ENCODE peak calls at places on chromosomes 2 and 18, in eight cellular contexts. T is AG09309; L is activated effector memory CD4-positive, alpha-beta T cell treated with Interleukin-2 at 50 U/mL for 16 hours; A is WTC11; K is activated T-cell treated with anti-CD3 and anti-CD28 coated beads, Interleukin-2, amount 50 U/mL, for 1 hour; Q is T-helper 2 cell; Z is NCI-H2171; W is endothelial cell. C is an unnamed sample.

GRCh38 chr2:236972491-236973379 is 113.0 kb upstream of the COPS8 start:
- DNase-seq in T (peak), L (no peak), A (peak), K (no peak), Q (no peak), Z (peak), W (no peak), C (peak)

GRCh38 chr2:132577693-132578092 is 92.3 kb downstream of the LYPD1 start:
- DNase-seq in T (no peak), L (no peak), A (no peak), K (no peak), Q (no peak), Z (no peak), W (no peak), C (no peak)

GRCh38 chr2:79903601-79904000 is 390.8 kb downstream of the CTNNA2 start:
- DNase-seq in T (no peak), L (no peak), A (no peak), K (no peak), Q (no peak), Z (no peak), W (no peak), C (no peak)

GRCh38 chr18:3612315-3612714 is 162.3 kb downstream of the TGIF1 start:
- DNase-seq in T (no peak), L (no peak), A (no peak), K (no peak), Q (no peak), Z (no peak), W (no peak), C (no peak)

GRCh38 chr18:72444756-72445155 is 99.4 kb downstream of the CBLN2 start:
- DNase-seq in T (no peak), L (no peak), A (no peak), K (no peak), Q (no peak), Z (no peak), W (no peak), C (no peak)

GRCh38 chr2:38750793-38751042 is 443 bp downstream of the SRSF7 start:
- DNase-seq in T (no peak), L (peak), A (peak), K (peak), Q (peak), Z (peak), W (peak), C (no peak)

GRCh38 chr2:144111443-144111842 is 408.5 kb downstream of the ZEB2 start:
- DNase-seq in T (peak), L (no peak), A (no peak), K (no peak), Q (no peak), Z (no peak), W (no peak), C (no peak)

GRCh38 chr2:227407601-227408089 is 19.9 kb upstream of the SCYGR1 start:
- DNase-seq in T (no peak), L (no peak), A (no peak), K (no peak), Q (no peak), Z (no peak), W (no peak), C (peak)

GRCh38 chr2:12821656-12822055 is 104.9 kb downstream of the TRIB2 start:
- DNase-seq in T (no peak), L (no peak), A (no peak), K (no peak), Q (no peak), Z (no peak), W (no peak), C (no peak)

GRCh38 chr2:143728498-143728897 is 599.3 kb downstream of the ARHGAP15 start:
- DNase-seq in T (no peak), L (no peak), A (no peak), K (no peak), Q (no peak), Z (no peak), W (no peak), C (no peak)

GRCh38 chr2:118737690-118738089 is 109.8 kb downstream of the EN1 start:
- DNase-seq in T (no peak), L (no peak), A (no peak), K (no peak), Q (no peak), Z (no peak), W (no peak), C (no peak)

GRCh38 chr2:241777686-241778627 is 1.3 kb downstream of the GAL3ST2 start:
- DNase-seq in T (no peak), L (no peak), A (peak), K (no peak), Q (no peak), Z (no peak), W (peak), C (no peak)

GRCh38 chr2:219508933-219509779 is 5.1 kb upstream of the ASIC4 start:
- DNase-seq in T (no peak), L (no peak), A (no peak), K (no peak), Q (no peak), Z (peak), W (no peak), C (peak)

GRCh38 chr2:236888766-236889035 is 197.0 kb upstream of the COPS8 start:
- DNase-seq in T (no peak), L (no peak), A (no peak), K (no peak), Q (no peak), Z (no peak), W (no peak), C (no peak)

GRCh38 chr18:28657836-28658410 is 481.0 kb upstream of the CDH2 start:
- DNase-seq in T (no peak), L (no peak), A (no peak), K (no peak), Q (no peak), Z (no peak), W (no peak), C (no peak)

GRCh38 chr2:7878786-7879515 is 802.9 kb upstream of the ID2 start:
- DNase-seq in T (no peak), L (no peak), A (peak), K (no peak), Q (no peak), Z (no peak), W (no peak), C (no peak)

GRCh38 chr2:36965751-36966369 is 476 bp downstream of the STRN start:
- DNase-seq in T (no peak), L (peak), A (peak), K (peak), Q (peak), Z (peak), W (peak), C (no peak)

GRCh38 chr2:229586746-229587705 is 127.3 kb downstream of the DNER start:
- DNase-seq in T (peak), L (no peak), A (peak), K (no peak), Q (no peak), Z (no peak), W (peak), C (peak)

GRCh38 chr2:233384017-233384416 is 29.7 kb downstream of the DGKD start:
- DNase-seq in T (no peak), L (no peak), A (no peak), K (no peak), Q (no peak), Z (no peak), W (no peak), C (no peak)

GRCh38 chr18:11695736-11696135 is 6.7 kb downstream of the GNAL start:
- DNase-seq in T (no peak), L (no peak), A (no peak), K (no peak), Q (no peak), Z (no peak), W (no peak), C (no peak)

GRCh38 chr2:222993920-222994650 is 57.9 kb upstream of the KCNE4 start:
- DNase-seq in T (peak), L (no peak), A (no peak), K (no peak), Q (no peak), Z (no peak), W (no peak), C (no peak)

GRCh38 chr2:60710707-60711106 is 45.4 kb upstream of the PAPOLG start:
- DNase-seq in T (no peak), L (no peak), A (no peak), K (no peak), Q (no peak), Z (no peak), W (peak), C (no peak)

GRCh38 chr2:127082974-127083373 is 24.0 kb downstream of the BIN1 start:
- DNase-seq in T (no peak), L (no peak), A (no peak), K (no peak), Q (no peak), Z (no peak), W (no peak), C (no peak)

GRCh38 chr2:10779776-10780490 is 32.7 kb downstream of the PDIA6 start:
- DNase-seq in T (no peak), L (no peak), A (no peak), K (no peak), Q (no peak), Z (no peak), W (no peak), C (no peak)

GRCh38 chr2:74740395-74741075 is 86.5 kb downstream of the SEMA4F start:
- DNase-seq in T (peak), L (no peak), A (no peak), K (no peak), Q (no peak), Z (no peak), W (no peak), C (peak)

GRCh38 chr2:42901076-42901645 is 108.8 kb upstream of the HAAO start:
- DNase-seq in T (no peak), L (no peak), A (no peak), K (no peak), Q (no peak), Z (no peak), W (no peak), C (no peak)

GRCh38 chr18:28814365-28814764 is 637.4 kb upstream of the CDH2 start:
- DNase-seq in T (no peak), L (no peak), A (no peak), K (no peak), Q (no peak), Z (no peak), W (no peak), C (no peak)

GRCh38 chr2:73968357-73968937 is 16.3 kb upstream of the TET3 start:
- DNase-seq in T (no peak), L (no peak), A (no peak), K (no peak), Q (no peak), Z (no peak), W (no peak), C (no peak)

GRCh38 chr2:75561566-75562512 is 1.1 kb upstream of the EVA1A start:
- DNase-seq in T (no peak), L (no peak), A (no peak), K (no peak), Q (no peak), Z (no peak), W (no peak), C (no peak)

GRCh38 chr2:24873619-24874018 is 46.4 kb downstream of the ADCY3 start:
- DNase-seq in T (no peak), L (no peak), A (no peak), K (no peak), Q (no peak), Z (no peak), W (no peak), C (no peak)

GRCh38 chr18:74396252-74397204 is 60.6 kb downstream of the DIPK1C start:
- DNase-seq in T (no peak), L (no peak), A (no peak), K (no peak), Q (no peak), Z (no peak), W (no peak), C (no peak)

GRCh38 chr2:105775809-105776559 is 31.3 kb downstream of the NCK2 start:
- DNase-seq in T (no peak), L (no peak), A (no peak), K (peak), Q (no peak), Z (no peak), W (no peak), C (no peak)